ENCODE peak calls at places on chromosome 10, in eight cellular contexts. Z, G, L, R, V, B, Q and N are unnamed samples.

GRCh38 chr10:15166325-15166724 is 2.2 kb downstream of the NMT2 start:
- DNase-seq in B (no peak), V (no peak), G (no peak), L (no peak), Z (no peak), Q (no peak), R (no peak), N (no peak)

GRCh38 chr10:62772186-62772950 is 32.2 kb upstream of the ADO start:
- DNase-seq in R (no peak), B (no peak), V (peak), L (no peak), G (no peak), Z (no peak), Q (no peak), N (no peak)

GRCh38 chr10:63466168-63466935 is 575 bp upstream of the JMJD1C start:
- DNase-seq in G (no peak), B (peak), Q (peak), Z (no peak), L (peak), V (peak), R (peak), N (no peak)

GRCh38 chr10:6068422-6068821 is 6.3 kb upstream of the IL2RA start:
- DNase-seq in G (no peak), B (peak), R (no peak), Q (peak), Z (no peak), V (no peak), L (no peak), N (no peak)

GRCh38 chr10:103451871-103452713 is at the start of gene CALHM2:
- DNase-seq in B (peak), Z (no peak), R (peak), Q (peak), L (no peak), V (peak), G (no peak), N (peak)

GRCh38 chr10:70233939-70234300 is 691 bp upstream of the PPA1 start:
- DNase-seq in Q (no peak), R (no peak), G (no peak), B (no peak), L (no peak), V (no peak), Z (no peak), N (no peak)

GRCh38 chr10:34299105-34299611 is 515.9 kb downstream of the PARD3 start:
- DNase-seq in Q (no peak), R (no peak), L (no peak), Z (no peak), V (peak), B (no peak), G (no peak), N (no peak)

GRCh38 chr10:71604324-71605018 is 115.1 kb downstream of the C10orf105 start:
- DNase-seq in V (no peak), Q (no peak), G (no peak), R (no peak), L (no peak), B (peak), Z (no peak), N (no peak)

GRCh38 chr10:114504769-114505579 is 100.7 kb upstream of the AFAP1L2 start:
- DNase-seq in Z (peak), Q (peak), G (no peak), V (peak), R (no peak), L (no peak), B (no peak), N (no peak)

GRCh38 chr10:24889636-24890035 is 62.8 kb downstream of the PRTFDC1 start:
- DNase-seq in B (no peak), R (no peak), G (no peak), L (no peak), Q (no peak), V (no peak), Z (no peak), N (no peak)

GRCh38 chr10:31034041-31034918 is 2.6 kb upstream of the ZNF438 start:
- DNase-seq in L (no peak), Q (no peak), Z (no peak), B (no peak), G (no peak), R (no peak), V (peak), N (no peak)

GRCh38 chr10:116960066-116960465 is 44.9 kb downstream of the SHTN1 start:
- DNase-seq in B (no peak), Z (no peak), G (no peak), L (no peak), R (no peak), V (peak), Q (no peak), N (no peak)

GRCh38 chr10:87862644-87863101 is 660 bp downstream of the KLLN start:
- DNase-seq in G (no peak), Q (no peak), R (no peak), L (peak), Z (no peak), V (no peak), B (no peak), N (no peak)

GRCh38 chr10:29397221-29397620 is 108.4 kb downstream of the LYZL1 start:
- DNase-seq in L (no peak), V (no peak), R (no peak), Z (no peak), B (no peak), Q (no peak), G (no peak), N (no peak)

GRCh38 chr10:113183543-113183942 is 233.5 kb downstream of the TCF7L2 start:
- DNase-seq in V (no peak), Q (no peak), Z (no peak), L (no peak), G (no peak), B (no peak), R (no peak), N (no peak)

GRCh38 chr10:99983280-99983988 is 26.3 kb downstream of the DNMBP start:
- DNase-seq in R (peak), L (no peak), G (no peak), Z (no peak), V (peak), B (no peak), Q (peak), N (no peak)

GRCh38 chr10:12605580-12606405 is 256.4 kb downstream of the CAMK1D start:
- DNase-seq in R (no peak), B (peak), Q (peak), Z (peak), G (no peak), V (peak), L (peak), N (peak)

GRCh38 chr10:63452524-63452923 is 13.3 kb downstream of the JMJD1C start:
- DNase-seq in G (no peak), Q (no peak), B (no peak), Z (no peak), L (no peak), R (no peak), V (no peak), N (no peak)

GRCh38 chr10:113987805-113988204 is 55.9 kb upstream of the ADRB1 start:
- DNase-seq in Z (no peak), L (no peak), G (no peak), Q (peak), R (no peak), B (no peak), V (peak), N (no peak)

GRCh38 chr10:127293640-127294039 is 97.2 kb upstream of the INSYN2A start:
- DNase-seq in L (no peak), G (no peak), V (no peak), R (no peak), B (no peak), Q (no peak), Z (no peak), N (peak)

GRCh38 chr10:95739046-95739445 is 16.9 kb upstream of the ENTPD1 start:
- DNase-seq in V (no peak), Z (no peak), B (no peak), L (no peak), R (no peak), G (no peak), Q (no peak), N (no peak)

GRCh38 chr10:95742962-95743535 is 12.9 kb upstream of the ENTPD1 start:
- DNase-seq in Q (no peak), G (no peak), V (no peak), Z (no peak), B (no peak), R (no peak), L (no peak), N (no peak)

GRCh38 chr10:95745487-95745886 is 10.5 kb upstream of the ENTPD1 start:
- DNase-seq in V (no peak), B (no peak), Z (no peak), R (no peak), L (no peak), G (no peak), Q (no peak), N (no peak)

GRCh38 chr10:95742529-95742884 is 13.5 kb upstream of the ENTPD1 start:
- DNase-seq in R (no peak), Z (no peak), G (no peak), L (no peak), B (no peak), Q (peak), V (no peak), N (no peak)

DNA sequence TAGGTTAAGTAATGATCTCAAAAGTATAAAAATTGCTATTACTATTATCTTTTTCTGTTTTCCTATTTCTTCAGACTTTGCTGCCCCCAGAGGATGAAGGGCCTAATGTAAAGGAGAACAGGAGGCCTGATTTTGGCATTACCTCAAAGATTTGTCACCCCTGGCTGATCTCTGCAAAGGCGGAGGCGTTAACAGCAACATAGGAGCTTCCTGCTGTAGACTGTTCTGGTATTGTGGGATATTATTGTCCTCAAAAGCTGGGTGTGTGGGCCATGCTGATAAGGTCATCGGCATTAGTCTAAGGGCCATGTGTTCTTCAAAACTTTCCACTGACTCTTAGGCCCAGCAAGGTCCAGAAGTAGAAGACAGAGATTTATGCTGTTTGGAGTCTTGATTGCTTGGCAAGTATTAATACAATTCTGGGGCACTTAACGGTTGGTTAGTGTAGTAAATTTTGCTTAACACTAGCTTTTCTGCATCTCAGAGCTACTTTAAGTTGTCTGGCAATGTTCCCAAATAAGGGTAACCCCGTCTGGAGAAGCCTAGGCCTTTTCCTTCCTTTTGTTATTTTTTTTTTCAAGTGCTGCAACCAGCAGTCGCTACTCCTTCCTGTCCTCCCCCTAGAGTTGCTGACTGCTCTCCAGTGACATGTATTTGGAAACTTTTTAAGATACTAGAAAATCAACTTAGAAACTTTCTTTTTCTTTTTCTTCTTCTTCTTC is 14.0 kb upstream of the ENTPD1 start:
- DNase-seq in V (peak), Q (peak), L (no peak), R (peak), G (no peak), B (peak), Z (no peak), N (no peak)
- TF ChIP-seq CTCF in V (no peak), Q (peak), L (no peak), R (no peak), G (no peak), B (no peak), Z (no peak), N (no peak)

GRCh38 chr10:8052970-8053445 is 1.5 kb upstream of the GATA3 start:
- DNase-seq in B (no peak), V (no peak), Q (no peak), Z (no peak), G (no peak), L (no peak), R (no peak), N (no peak)
- TF ChIP-seq CTCF in B (no peak), V (no peak), Q (peak), Z (no peak), G (peak), L (no peak), R (no peak), N (peak)

GRCh38 chr10:73814896-73815718 is 3.7 kb upstream of the NDST2 start:
- DNase-seq in V (peak), Q (no peak), R (no peak), B (no peak), Z (no peak), G (no peak), L (no peak), N (no peak)
- TF ChIP-seq CTCF in V (peak), Q (no peak), R (peak), B (no peak), Z (peak), G (no peak), L (no peak), N (no peak)

GRCh38 chr10:104780946-104781345 is 139.9 kb downstream of the SORCS3 start:
- DNase-seq in G (no peak), Z (no peak), L (no peak), V (no peak), Q (no peak), R (no peak), B (no peak), N (no peak)

GRCh38 chr10:104780165-104780564 is 139.1 kb downstream of the SORCS3 start:
- DNase-seq in Q (no peak), B (no peak), V (no peak), Z (no peak), L (no peak), R (no peak), G (no peak), N (no peak)

GRCh38 chr10:104779701-104780100 is 138.6 kb downstream of the SORCS3 start:
- DNase-seq in R (no peak), G (no peak), V (no peak), L (no peak), B (no peak), Z (no peak), Q (no peak), N (no peak)

GRCh38 chr10:104777086-104777799 is 136.2 kb downstream of the SORCS3 start:
- DNase-seq in R (no peak), Q (no peak), V (no peak), G (no peak), Z (no peak), B (no peak), L (no peak), N (no peak)
- TF ChIP-seq CTCF in R (no peak), Q (no peak), V (no peak), G (no peak), Z (no peak), B (no peak), L (peak), N (no peak)

GRCh38 chr10:66281327-66281726 is 644.5 kb upstream of the LRRTM3 start:
- DNase-seq in V (no peak), B (no peak), Z (no peak), R (no peak), Q (no peak), G (no peak), L (no peak), N (no peak)

GRCh38 chr10:66283064-66283463 is 642.8 kb upstream of the LRRTM3 start:
- DNase-seq in G (no peak), Q (no peak), L (no peak), B (no peak), R (no peak), V (no peak), Z (no peak), N (no peak)

GRCh38 chr10:66273966-66274519 is 651.8 kb upstream of the LRRTM3 start:
- DNase-seq in G (no peak), Z (no peak), R (no peak), L (no peak), B (no peak), Q (no peak), V (no peak), N (no peak)

GRCh38 chr10:66277481-66277880 is 648.4 kb upstream of the LRRTM3 start:
- DNase-seq in G (no peak), Z (no peak), B (no peak), R (no peak), L (no peak), Q (no peak), V (no peak), N (no peak)
- TF ChIP-seq CTCF in G (peak), Z (no peak), B (no peak), R (peak), L (no peak), Q (no peak), V (no peak), N (no peak)

GRCh38 chr10:81414038-81414437 is 461.0 kb upstream of the NRG3 start:
- DNase-seq in V (no peak), G (no peak), Q (no peak), Z (no peak), L (no peak), R (peak), B (no peak), N (no peak)
- TF ChIP-seq CTCF in V (no peak), G (no peak), Q (no peak), Z (no peak), L (no peak), R (no peak), B (no peak), N (no peak)

DNA sequence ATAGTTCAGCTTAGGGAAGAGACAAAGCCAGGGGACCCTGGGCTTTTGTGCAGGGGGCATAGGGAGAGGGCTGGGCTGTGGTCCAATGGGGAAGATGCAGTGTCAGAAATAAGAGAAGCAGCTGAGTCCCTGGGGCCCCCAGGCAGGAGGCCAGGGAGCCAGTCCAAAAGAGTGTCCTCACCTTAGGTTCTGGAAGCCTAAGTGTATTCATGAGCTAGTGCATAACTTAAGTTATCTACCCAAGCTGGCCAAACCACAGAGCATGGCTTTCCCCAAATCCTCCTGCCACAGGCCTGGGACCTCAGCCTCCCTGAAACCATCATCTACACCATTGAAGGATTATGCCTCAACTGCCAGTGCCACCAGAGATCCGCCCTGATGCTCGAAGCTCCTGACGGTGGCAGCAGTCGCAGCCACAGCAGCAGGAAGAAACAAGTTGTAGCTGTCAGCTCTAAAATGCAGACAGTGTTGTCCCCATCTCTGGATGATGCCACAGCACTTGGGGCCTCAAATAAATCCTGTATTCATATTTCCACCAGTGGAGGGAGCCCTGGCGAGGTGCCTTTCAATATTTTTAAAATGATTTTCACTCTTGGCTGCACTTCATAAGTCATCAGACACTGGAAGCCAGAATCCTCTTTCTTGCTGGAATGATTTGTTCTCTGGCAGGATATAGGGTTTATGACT is 574.6 kb downstream of the GRID1 start:
- DNase-seq in L (no peak), V (peak), G (no peak), Z (no peak), Q (no peak), R (no peak), B (no peak), N (no peak)
- TF ChIP-seq CTCF in L (peak), V (peak), G (no peak), Z (no peak), Q (no peak), R (no peak), B (no peak), N (no peak)

GRCh38 chr10:20888620-20889337 is 8.3 kb downstream of the NEBL start:
- DNase-seq in G (no peak), L (no peak), V (peak), R (no peak), Z (no peak), Q (no peak), B (no peak), N (no peak)
- TF ChIP-seq CTCF in G (no peak), L (no peak), V (no peak), R (no peak), Z (no peak), Q (no peak), B (no peak), N (no peak)

GRCh38 chr10:125375210-125375609 is 214.8 kb upstream of the CTBP2 start:
- DNase-seq in L (no peak), V (no peak), B (no peak), Q (no peak), R (no peak), Z (no peak), G (no peak), N (no peak)
- TF ChIP-seq CTCF in L (peak), V (no peak), B (no peak), Q (no peak), R (no peak), Z (no peak), G (no peak), N (no peak)